ENCODE peak calls at places on chromosomes 1 and 21, in six cellular contexts. V is neural progenitor cell, O is uterus, E is AG04450, L is heart right ventricle, M is brain microvascular endothelial cell. U is an unnamed sample.

GRCh38 chr1:169149555-169150286 is 43.2 kb downstream of the ATP1B1 start:
- DNase-seq in L (no peak), V (no peak), O (no peak), M (no peak), E (no peak), U (no peak)

GRCh38 chr1:66761273-66761672 is 9.0 kb downstream of the DYNLT5 start:
- DNase-seq in O (no peak), E (no peak), V (no peak), L (no peak), M (no peak), U (peak)

GRCh38 chr21:45289655-45290515 is 2.2 kb upstream of the POFUT2 start:
- DNase-seq in E (no peak), M (no peak), O (no peak), V (no peak), L (no peak), U (peak)

GRCh38 chr1:232635778-232636356 is 5.9 kb upstream of the SIPA1L2 start:
- DNase-seq in O (no peak), E (peak), V (peak), L (no peak), M (no peak), U (peak)

GRCh38 chr1:44650159-44650831 is 24.0 kb downstream of the TMEM53 start:
- DNase-seq in L (peak), E (no peak), O (no peak), V (peak), M (no peak), U (no peak)

GRCh38 chr1:62334434-62334833 is 15.2 kb upstream of the KANK4 start:
- DNase-seq in L (no peak), M (no peak), V (no peak), O (no peak), E (no peak), U (no peak)

GRCh38 chr1:19892628-19893168 is 10.5 kb downstream of the OTUD3 start:
- DNase-seq in V (no peak), O (no peak), L (no peak), E (no peak), M (no peak), U (peak)

GRCh38 chr1:19156676-19157075 is 53.4 kb downstream of the UBR4 start:
- DNase-seq in O (no peak), M (no peak), E (no peak), L (no peak), V (no peak), U (peak)

GRCh38 chr1:46806196-46807020 is 7.6 kb downstream of the CYP4B1 start:
- DNase-seq in V (no peak), E (no peak), M (no peak), L (peak), O (peak), U (peak)

GRCh38 chr1:222161676-222162075 is 386.2 kb downstream of the HHIPL2 start:
- DNase-seq in L (no peak), E (no peak), O (no peak), V (no peak), M (no peak), U (no peak)

GRCh38 chr21:33396966-33397365 is 6.2 kb upstream of the IFNGR2 start:
- DNase-seq in M (peak), O (no peak), V (no peak), L (peak), E (no peak), U (peak)

GRCh38 chr1:201499795-201500669 is 6.9 kb downstream of the CSRP1 start:
- DNase-seq in O (peak), E (no peak), L (peak), M (no peak), V (peak), U (peak)

GRCh38 chr1:154971341-154971998 is 923 bp upstream of the SHC1 start:
- DNase-seq in L (no peak), M (peak), V (no peak), O (peak), E (no peak), U (no peak)

GRCh38 chr1:154968731-154969130 is 1.8 kb downstream of the SHC1 start:
- DNase-seq in O (no peak), L (no peak), E (no peak), V (no peak), M (no peak), U (no peak)

GRCh38 chr1:154970631-154971340 is at the start of gene SHC1:
- DNase-seq in O (peak), M (peak), V (peak), L (peak), E (peak), U (peak)

GRCh38 chr1:154969246-154969645 is 1.3 kb downstream of the SHC1 start:
- DNase-seq in O (no peak), L (no peak), E (no peak), M (no peak), V (no peak), U (no peak)

GRCh38 chr1:154969741-154970452 is 650 bp downstream of the SHC1 start:
- DNase-seq in M (no peak), O (peak), L (no peak), E (no peak), V (peak), U (no peak)
- H3K4me3 ChIP-seq in M (peak), O (peak), L (peak), E (peak), V (peak), U (peak)

GRCh38 chr1:194102607-194103006 is 916.2 kb upstream of the B3GALT2 start:
- DNase-seq in L (no peak), V (peak), E (no peak), O (no peak), M (no peak), U (peak)
- TF ChIP-seq CTCF in L (no peak), V (peak), E (no peak), O (no peak), M (peak), U (peak)

GRCh38 chr21:26964379-26964778 is 2.5 kb downstream of the ADAMTS5 start:
- DNase-seq in V (peak), L (peak), M (no peak), O (peak), E (no peak), U (peak)

GRCh38 chr21:26966978-26967913 is at the start of gene ADAMTS5:
- DNase-seq in L (peak), E (no peak), M (peak), V (peak), O (peak), U (peak)

GRCh38 chr21:26965567-26966359 is 1.1 kb downstream of the ADAMTS5 start:
- DNase-seq in L (peak), V (peak), O (peak), M (peak), E (no peak), U (peak)

GRCh38 chr21:26965091-26965566 is 1.8 kb downstream of the ADAMTS5 start:
- DNase-seq in O (no peak), E (no peak), V (no peak), M (no peak), L (no peak), U (no peak)

GRCh38 chr21:26966360-26966977 is 419 bp downstream of the ADAMTS5 start:
- DNase-seq in L (no peak), M (no peak), E (no peak), V (no peak), O (no peak), U (peak)
- H3K4me3 ChIP-seq in L (peak), M (peak), E (peak), V (peak), O (peak), U (peak)

DNA sequence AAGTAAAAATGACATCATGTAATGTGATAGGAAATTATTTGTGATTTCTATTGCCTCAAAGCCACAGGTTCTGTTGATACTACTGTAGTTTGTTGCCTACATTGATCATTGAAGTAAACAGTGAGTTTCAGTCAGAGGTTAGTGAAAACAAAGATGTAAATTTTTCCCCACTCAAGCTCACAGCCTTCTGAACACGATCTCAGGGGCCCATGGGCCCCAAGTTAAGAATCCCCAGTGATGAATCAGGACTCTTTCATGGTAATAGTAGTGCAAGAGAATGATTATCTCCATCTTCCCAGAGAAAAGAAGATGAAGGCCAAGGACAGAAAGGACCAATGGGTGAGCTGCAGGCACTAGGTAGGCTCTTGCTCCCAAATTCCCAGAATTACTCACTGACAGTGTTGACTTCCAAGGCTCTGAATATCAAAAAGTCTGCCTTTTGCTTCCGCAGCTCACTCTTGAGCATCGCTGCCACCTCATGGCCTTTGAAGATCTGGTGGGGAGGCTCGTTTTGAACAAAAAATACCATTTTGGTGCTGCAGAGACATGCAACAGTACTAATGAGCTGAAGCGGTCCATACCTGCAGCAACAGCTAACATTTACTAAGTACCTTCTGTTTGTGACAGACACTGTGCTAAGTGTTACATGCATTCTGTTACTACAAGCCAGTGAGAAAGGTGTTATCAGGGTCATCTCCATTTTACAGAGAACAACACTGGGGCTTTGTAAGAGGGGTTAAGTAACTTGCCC is 113.3 kb downstream of the KIAA0319L start:
- DNase-seq in M (no peak), L (no peak), O (no peak), V (peak), E (no peak), U (peak)
- TF ChIP-seq CTCF in M (peak), L (no peak), O (no peak), V (peak), E (peak), U (no peak)

DNA sequence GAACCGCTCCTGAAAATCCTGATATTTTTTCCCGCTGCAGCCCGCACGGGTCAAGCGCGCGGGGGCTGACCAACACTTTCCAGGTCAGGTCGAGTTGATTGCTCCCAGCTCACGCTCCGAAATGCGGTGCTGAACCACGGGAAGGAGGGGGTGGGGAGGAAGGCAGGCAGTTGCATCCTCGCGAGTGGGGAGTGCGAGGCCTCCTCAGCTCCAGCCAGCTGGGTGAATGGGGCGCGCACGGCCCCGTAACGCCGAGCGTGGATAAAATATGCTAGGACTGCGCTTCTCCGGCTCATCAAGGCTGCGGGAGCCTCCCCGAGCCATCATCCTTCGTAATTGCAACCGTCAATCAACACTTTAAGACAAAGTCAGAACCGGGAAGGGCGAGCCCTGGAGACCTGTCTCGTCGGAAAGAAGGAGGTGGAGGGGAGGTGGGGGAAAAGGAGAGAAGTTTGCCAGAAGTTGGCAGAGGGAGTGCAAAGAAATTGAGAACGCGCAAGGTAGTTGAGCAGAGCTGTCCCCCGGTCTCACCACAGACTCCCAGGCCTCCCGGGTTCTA is 8.0 kb downstream of the NR5A2 start:
- DNase-seq in L (no peak), E (no peak), M (no peak), V (peak), O (no peak), U (no peak)
- H3K4me3 ChIP-seq in L (peak), E (peak), M (no peak), V (peak), O (no peak), U (peak)

U was measured in cardiac fibroblast.